ENCODE peak calls at places on chromosome 4, in four cellular contexts. Y is PC-3, N is cardiac fibroblast, D is HL-60. A is an unnamed sample.

GRCh38 chr4:41442818-41443217 is 95.1 kb upstream of the LIMCH1 start:
- DNase-seq in Y (peak; percentile 55), N (no peak), D (no peak), A (no peak)

GRCh38 chr4:102869569-102870227 is 906 bp downstream of the CISD2 start:
- DNase-seq in Y (no peak), N (no peak), D (no peak), A (no peak)

GRCh38 chr4:6840062-6840976 is 57.8 kb downstream of the KIAA0232 start:
- DNase-seq in Y (no peak), N (peak; percentile 17), D (no peak), A (peak; percentile 57)

GRCh38 chr4:40251366-40251765 is 54.5 kb downstream of the RHOH start:
- DNase-seq in Y (peak; percentile 80), N (peak; percentile 72), D (no peak), A (no peak)

GRCh38 chr4:139208404-139208945 is 31.5 kb upstream of the ELF2 start:
- DNase-seq in Y (no peak), N (peak; percentile 97), D (peak; percentile 87), A (peak; percentile 94)

GRCh38 chr4:1350169-1350520 is 3.1 kb downstream of the UVSSA start:
- DNase-seq in Y (no peak), N (no peak), D (no peak), A (no peak)

GRCh38 chr4:140861359-140862181 is 105.4 kb upstream of the TBC1D9 start:
- DNase-seq in Y (peak; percentile 91), N (peak; percentile 93), D (peak; percentile 28), A (peak; percentile 81)

GRCh38 chr4:147447820-147448219 is 33.1 kb upstream of the EDNRA start:
- DNase-seq in Y (peak; percentile 32), N (no peak), D (no peak), A (no peak)

GRCh38 chr4:153616005-153616555 is 68.0 kb upstream of the TLR2 start:
- DNase-seq in Y (no peak), N (peak; percentile 15), D (no peak), A (no peak)

GRCh38 chr4:75922588-75922987 is 18.2 kb downstream of the NAAA start:
- DNase-seq in Y (no peak), N (no peak), D (no peak), A (no peak)

GRCh38 chr4:48645225-48645794 is 134.8 kb downstream of the FRYL start:
- DNase-seq in Y (no peak), N (no peak), D (no peak), A (no peak)

GRCh38 chr4:152257601-152258066 is 278.3 kb downstream of the FBXW7 start:
- DNase-seq in Y (peak; percentile 48), N (peak; percentile 35), D (no peak), A (no peak)

GRCh38 chr4:183986645-183987528 is 81.8 kb downstream of the STOX2 start:
- DNase-seq in Y (no peak), N (no peak), D (no peak), A (no peak)

GRCh38 chr4:7854211-7854610 is 85.5 kb downstream of the AFAP1 start:
- DNase-seq in Y (no peak), N (no peak), D (no peak), A (no peak)

GRCh38 chr4:82797591-82798081 is 960 bp downstream of the SCD5 start:
- DNase-seq in Y (no peak), N (peak; percentile 41), D (peak; percentile 7), A (no peak)

GRCh38 chr4:72951628-72952027 is 117.9 kb downstream of the COX18 start:
- DNase-seq in Y (peak; percentile 91), N (peak; percentile 49), D (no peak), A (no peak)

GRCh38 chr4:23269583-23269982 is 576.8 kb downstream of the GBA3 start:
- DNase-seq in Y (no peak), N (no peak), D (peak; percentile 72), A (no peak)

GRCh38 chr4:158163941-158164665 is 8.7 kb downstream of the GASK1B start:
- DNase-seq in Y (peak; percentile 29), N (no peak), D (no peak), A (no peak)
- TF ChIP-seq CTCF in Y (no peak), N (no peak), D (no peak), A (no peak)

DNA sequence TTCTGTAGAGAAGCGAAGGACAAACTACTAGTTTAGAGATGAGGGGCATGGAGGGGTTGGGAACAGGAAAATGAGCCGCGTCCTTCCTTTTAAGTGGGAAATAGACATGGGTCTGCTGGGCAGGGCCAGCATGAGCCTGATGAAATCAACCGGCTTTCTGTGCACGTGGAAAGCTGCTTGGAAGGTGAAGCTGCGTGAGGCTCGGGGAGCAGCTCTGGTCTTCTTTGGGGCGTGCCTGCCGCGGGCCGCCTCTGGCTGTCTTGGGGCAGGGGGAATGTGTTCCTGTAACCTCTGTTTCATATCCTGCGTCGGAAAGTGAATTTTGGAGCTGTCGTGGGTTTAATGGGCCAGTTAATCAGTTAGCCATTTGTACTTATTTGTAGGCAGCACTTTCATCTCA is 70.7 kb upstream of the HGFAC start:
- DNase-seq in Y (no peak), N (peak; percentile 34), D (no peak), A (no peak)
- H3K4me3 ChIP-seq in Y (no peak overlapping the region), N (no peak overlapping the region), D (no peak overlapping the region), A (peak overlapping the region; percentile 21)

GRCh38 chr4:19026281-19026680 is 1004.7 kb upstream of the LCORL start:
- DNase-seq in Y (no peak), N (no peak), D (no peak), A (no peak)
- TF ChIP-seq CTCF in Y (peak; percentile 27), N (no peak), D (no peak), A (no peak)

GRCh38 chr4:121069419-121069818 is 2.9 kb downstream of the NDNF start:
- DNase-seq in Y (no peak), N (no peak), D (no peak), A (no peak)
- H3K4me3 ChIP-seq in Y (no peak overlapping the region), N (no peak overlapping the region), D (no peak overlapping the region), A (no peak overlapping the region)

DNA sequence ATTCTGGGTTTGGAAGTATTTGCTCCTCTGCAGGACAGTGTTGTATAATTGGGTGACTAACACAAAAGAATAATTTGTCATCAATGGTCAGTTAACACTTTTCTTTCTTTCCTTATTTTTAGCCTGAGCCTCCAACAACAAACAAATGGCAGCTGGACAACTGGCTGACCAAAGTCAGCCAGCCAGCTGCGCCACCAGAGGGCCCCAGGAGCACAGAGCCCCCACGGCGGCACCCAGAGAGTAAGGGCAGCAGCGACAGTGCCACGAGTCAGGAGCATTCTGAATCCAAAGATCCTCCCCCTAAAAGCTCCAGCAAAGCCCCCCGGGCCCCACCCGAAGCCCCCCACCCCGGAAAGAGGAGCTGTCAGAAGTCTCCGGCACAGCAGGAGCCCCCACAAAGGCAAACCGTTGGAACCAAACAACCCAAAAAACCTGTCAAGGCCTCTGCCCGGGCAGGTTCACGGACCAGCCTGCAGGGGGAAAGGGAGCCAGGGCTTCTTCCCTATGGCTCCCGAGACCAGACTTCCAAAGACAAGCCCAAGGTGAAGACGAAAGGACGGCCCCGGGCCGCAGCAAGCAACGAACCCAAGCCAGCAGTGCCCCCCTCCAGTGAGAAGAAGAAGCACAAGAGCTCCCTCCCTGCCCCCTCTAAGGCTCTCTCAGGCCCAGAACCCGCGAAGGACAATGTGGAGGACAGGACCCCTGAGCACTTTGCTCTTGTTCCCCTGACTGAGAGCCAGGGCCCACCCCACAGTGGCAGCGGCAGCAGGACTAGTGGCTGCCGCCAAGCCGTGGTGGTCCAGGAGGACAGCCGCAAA is 106.0 kb downstream of the KLHL8 start:
- DNase-seq in Y (no peak), N (no peak), D (no peak), A (no peak)
- TF ChIP-seq CTCF in Y (peak; percentile 14), N (peak; percentile 5), D (no peak), A (peak; percentile 6)

DNA sequence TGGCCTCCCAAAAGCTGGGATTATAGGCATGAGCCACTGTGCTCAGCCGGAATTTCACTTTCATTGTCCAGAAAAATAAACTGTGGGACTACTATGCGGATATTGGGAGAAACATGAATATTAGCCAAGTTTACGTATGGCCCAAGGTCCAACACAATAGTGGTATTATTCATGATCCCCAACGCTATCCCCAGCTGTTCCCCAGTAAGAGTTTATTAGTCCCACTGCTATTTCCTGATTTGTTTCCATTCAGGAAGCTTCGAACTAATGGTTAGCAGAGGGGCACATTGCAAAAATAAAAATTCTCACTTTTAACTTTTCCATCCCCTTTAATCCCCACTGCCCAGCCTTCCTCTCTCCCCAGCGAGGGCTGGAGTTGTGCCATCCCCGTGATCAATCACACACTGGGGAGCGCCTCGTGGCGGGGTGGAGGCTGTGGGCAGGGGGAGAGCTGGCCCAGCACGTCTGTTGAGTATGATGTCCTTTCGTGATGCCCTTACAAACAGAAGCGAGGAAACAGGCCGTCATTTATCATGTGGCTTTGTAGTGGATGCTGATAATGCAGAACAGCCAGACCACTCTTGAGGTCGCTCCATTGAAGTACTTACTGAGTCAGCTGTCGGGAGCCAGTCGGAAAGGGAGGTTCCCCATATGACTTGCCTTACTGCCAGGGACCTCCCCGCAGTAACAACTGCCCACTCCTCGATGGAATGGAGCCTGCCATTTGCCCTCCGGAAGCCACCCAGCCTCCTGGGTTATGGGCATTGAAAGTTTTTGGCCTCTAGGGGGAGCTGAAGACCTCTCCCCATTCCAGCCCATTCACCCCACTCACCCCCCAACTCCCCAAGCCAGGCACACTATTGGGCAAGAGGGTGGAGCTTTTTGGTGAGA is 117.0 kb downstream of the KDR start:
- DNase-seq in Y (peak; percentile 38), N (peak; percentile 30), D (no peak), A (no peak)
- H3K4me3 ChIP-seq in Y (no peak overlapping the region), N (no peak overlapping the region), D (no peak overlapping the region), A (no peak overlapping the region)

DNA sequence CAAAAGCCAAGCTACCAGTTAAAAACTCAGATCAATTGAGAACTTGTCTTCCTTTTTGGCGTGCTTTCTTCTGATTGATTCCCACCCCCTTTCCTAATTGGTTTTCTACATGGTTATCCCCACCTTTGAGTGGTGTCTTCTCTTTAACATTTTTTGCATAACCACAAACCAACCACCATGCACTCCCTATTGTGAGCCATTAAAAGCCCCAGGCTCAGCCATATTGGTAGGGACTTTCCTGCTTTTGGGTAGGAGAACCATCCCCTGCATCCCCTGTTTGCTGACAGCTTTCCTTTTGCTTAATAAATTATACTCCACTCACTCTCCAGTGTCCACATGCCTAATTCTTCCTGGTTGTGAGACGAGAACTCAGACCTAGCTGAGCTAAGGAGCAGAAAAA is 1651.4 kb upstream of the IGFBP7 start:
- DNase-seq in Y (no peak), N (no peak), D (no peak), A (no peak)
- TF ChIP-seq CTCF in Y (no peak), N (no peak), D (no peak), A (no peak)

GRCh38 chr4:61200195-61200990 is at the start of gene ADGRL3:
- DNase-seq in Y (no peak), N (peak; percentile 56), D (no peak), A (no peak)
- H3K4me3 ChIP-seq in Y (peak within 1 kb of the TSS; percentile 65), N (peak within 1 kb of the TSS; percentile 64), D (peak within 1 kb of the TSS; percentile 43), A (no peak within 1 kb of the TSS)

DNA sequence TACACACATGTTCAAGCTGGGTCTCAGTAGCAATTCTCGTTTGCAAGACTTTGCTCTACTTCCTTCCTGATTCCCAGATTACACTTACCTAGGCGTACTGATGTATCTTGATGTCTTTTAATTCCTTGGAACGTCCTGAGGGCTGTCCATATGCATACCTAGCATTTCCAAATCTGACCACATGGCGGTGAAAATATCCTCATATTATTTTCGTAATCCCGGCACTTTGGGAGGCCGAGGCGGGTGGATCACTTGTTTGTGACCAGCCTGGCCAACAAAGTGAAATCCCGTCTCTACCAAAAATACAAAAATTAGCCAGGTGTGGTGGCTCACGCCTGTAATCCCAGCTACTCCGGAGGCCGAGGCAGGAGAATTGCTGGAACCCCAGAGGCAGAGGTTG is 1786.3 kb upstream of the TENM3 start:
- DNase-seq in Y (peak; percentile 16), N (no peak), D (no peak), A (no peak)
- TF ChIP-seq CTCF in Y (peak; percentile 42), N (no peak), D (no peak), A (no peak)

A was measured in HFF-Myc.